ENCODE peak calls at places on chromosome 5, in seven cellular contexts. One of them, this sample, is unnamed.

GRCh38 chr5:40619406-40619805 is 60.3 kb upstream of the PTGER4 start:
- DNase-seq in psoas muscle: no peak
- DNase-seq in GM23338: no peak
- DNase-seq in glutamatergic neuron: no peak
- DNase-seq in adrenal gland: no peak
- DNase-seq in GM13977: no peak
- DNase-seq in Calu3: no peak
- DNase-seq in this sample: no peak

GRCh38 chr5:150585781-150586461 is 54.5 kb upstream of the SYNPO start:
- DNase-seq in psoas muscle: no peak
- DNase-seq in GM13977: no peak
- DNase-seq in adrenal gland: no peak
- DNase-seq in glutamatergic neuron: no peak
- DNase-seq in GM23338: no peak
- DNase-seq in Calu3: no peak
- DNase-seq in this sample: no peak

GRCh38 chr5:96374653-96375052 is 58.4 kb downstream of the PCSK1 start:
- DNase-seq in GM13977: no peak
- DNase-seq in glutamatergic neuron: no peak
- DNase-seq in GM23338: no peak
- DNase-seq in psoas muscle: no peak
- DNase-seq in adrenal gland: no peak
- DNase-seq in Calu3: no peak
- DNase-seq in this sample: no peak

GRCh38 chr5:125065114-125065513 is 318.7 kb upstream of the ZNF608 start:
- DNase-seq in glutamatergic neuron: no peak
- DNase-seq in Calu3: no peak
- DNase-seq in adrenal gland: no peak
- DNase-seq in GM23338: no peak
- DNase-seq in GM13977: no peak
- DNase-seq in psoas muscle: no peak
- DNase-seq in this sample: no peak

GRCh38 chr5:135238622-135239460 is 160.2 kb downstream of the MACROH2A1 start:
- DNase-seq in GM23338: no peak
- DNase-seq in glutamatergic neuron: no peak
- DNase-seq in psoas muscle: no peak
- DNase-seq in adrenal gland: peak
- DNase-seq in GM13977: no peak
- DNase-seq in Calu3: no peak
- DNase-seq in this sample: no peak

GRCh38 chr5:65127181-65127901 is 354.4 kb downstream of the ADAMTS6 start:
- DNase-seq in psoas muscle: no peak
- DNase-seq in adrenal gland: no peak
- DNase-seq in GM23338: no peak
- DNase-seq in GM13977: no peak
- DNase-seq in glutamatergic neuron: no peak
- DNase-seq in Calu3: no peak
- DNase-seq in this sample: no peak

GRCh38 chr5:54991446-54991845 is 6.1 kb upstream of the ESM1 start:
- DNase-seq in psoas muscle: no peak
- DNase-seq in GM23338: peak
- DNase-seq in glutamatergic neuron: no peak
- DNase-seq in Calu3: no peak
- DNase-seq in adrenal gland: no peak
- DNase-seq in GM13977: no peak
- DNase-seq in this sample: no peak

GRCh38 chr5:103808464-103809106 is 246.0 kb upstream of the NUDT12 start:
- DNase-seq in glutamatergic neuron: peak
- DNase-seq in GM23338: peak
- DNase-seq in psoas muscle: no peak
- DNase-seq in GM13977: peak
- DNase-seq in Calu3: peak
- DNase-seq in adrenal gland: peak
- DNase-seq in this sample: no peak

GRCh38 chr5:152389209-152389608 is 15.9 kb downstream of the NMUR2 start:
- DNase-seq in Calu3: no peak
- DNase-seq in GM23338: no peak
- DNase-seq in psoas muscle: no peak
- DNase-seq in adrenal gland: no peak
- DNase-seq in glutamatergic neuron: no peak
- DNase-seq in GM13977: no peak
- DNase-seq in this sample: no peak

GRCh38 chr5:159415301-159415937 is 85.1 kb upstream of the IL12B start:
- DNase-seq in psoas muscle: no peak
- DNase-seq in GM23338: no peak
- DNase-seq in GM13977: no peak
- DNase-seq in glutamatergic neuron: no peak
- DNase-seq in Calu3: no peak
- DNase-seq in adrenal gland: no peak
- DNase-seq in this sample: no peak

GRCh38 chr5:157222506-157223230 is 42.0 kb downstream of the ITK start:
- DNase-seq in glutamatergic neuron: no peak
- DNase-seq in adrenal gland: no peak
- DNase-seq in GM23338: no peak
- DNase-seq in Calu3: no peak
- DNase-seq in GM13977: no peak
- DNase-seq in psoas muscle: no peak
- DNase-seq in this sample: no peak

GRCh38 chr5:172055996-172056395 is 49.6 kb upstream of the FBXW11 start:
- DNase-seq in psoas muscle: no peak
- DNase-seq in GM13977: no peak
- DNase-seq in adrenal gland: no peak
- DNase-seq in GM23338: no peak
- DNase-seq in glutamatergic neuron: no peak
- DNase-seq in Calu3: no peak
- DNase-seq in this sample: no peak

GRCh38 chr5:152246401-152246800 is 158.7 kb downstream of the NMUR2 start:
- DNase-seq in GM23338: peak
- DNase-seq in Calu3: peak
- DNase-seq in glutamatergic neuron: no peak
- DNase-seq in GM13977: no peak
- DNase-seq in psoas muscle: no peak
- DNase-seq in adrenal gland: peak
- DNase-seq in this sample: no peak

GRCh38 chr5:168365581-168366081 is 74.2 kb downstream of the WWC1 start:
- DNase-seq in GM13977: no peak
- DNase-seq in Calu3: peak
- DNase-seq in adrenal gland: no peak
- DNase-seq in psoas muscle: no peak
- DNase-seq in GM23338: peak
- DNase-seq in glutamatergic neuron: no peak
- DNase-seq in this sample: peak

GRCh38 chr5:60487885-60488425 is 212.0 kb downstream of the DEPDC1B start:
- DNase-seq in GM13977: no peak
- DNase-seq in GM23338: no peak
- DNase-seq in Calu3: peak
- DNase-seq in adrenal gland: no peak
- DNase-seq in glutamatergic neuron: no peak
- DNase-seq in psoas muscle: no peak
- DNase-seq in this sample: no peak

GRCh38 chr5:73311291-73312110 is 137.1 kb downstream of the FOXD1 start:
- DNase-seq in glutamatergic neuron: peak
- DNase-seq in Calu3: peak
- DNase-seq in adrenal gland: peak
- DNase-seq in psoas muscle: peak
- DNase-seq in GM23338: peak
- DNase-seq in GM13977: no peak
- DNase-seq in this sample: no peak

GRCh38 chr5:73314395-73315195 is 134.0 kb downstream of the FOXD1 start:
- DNase-seq in Calu3: no peak
- DNase-seq in GM23338: no peak
- DNase-seq in GM13977: no peak
- DNase-seq in psoas muscle: no peak
- DNase-seq in adrenal gland: no peak
- DNase-seq in glutamatergic neuron: no peak
- DNase-seq in this sample: no peak

GRCh38 chr5:73307645-73308346 is 134.8 kb downstream of the TMEM174 start:
- DNase-seq in GM23338: no peak
- DNase-seq in psoas muscle: no peak
- DNase-seq in GM13977: no peak
- DNase-seq in glutamatergic neuron: no peak
- DNase-seq in adrenal gland: no peak
- DNase-seq in Calu3: no peak
- DNase-seq in this sample: no peak

GRCh38 chr5:73312872-73313510 is 135.6 kb downstream of the FOXD1 start:
- DNase-seq in psoas muscle: no peak
- DNase-seq in GM23338: no peak
- DNase-seq in Calu3: no peak
- DNase-seq in glutamatergic neuron: no peak
- DNase-seq in GM13977: no peak
- DNase-seq in adrenal gland: no peak
- DNase-seq in this sample: no peak

GRCh38 chr5:73312146-73312871 is 136.3 kb downstream of the FOXD1 start:
- DNase-seq in glutamatergic neuron: no peak
- DNase-seq in psoas muscle: no peak
- DNase-seq in Calu3: no peak
- DNase-seq in adrenal gland: no peak
- DNase-seq in GM13977: no peak
- DNase-seq in GM23338: peak
- DNase-seq in this sample: no peak
- TF ChIP-seq CTCF in glutamatergic neuron: no peak
- TF ChIP-seq CTCF in psoas muscle: no peak
- TF ChIP-seq CTCF in Calu3: no peak
- TF ChIP-seq CTCF in adrenal gland: no peak
- TF ChIP-seq CTCF in GM13977: peak
- TF ChIP-seq CTCF in GM23338: peak
- TF ChIP-seq CTCF in this sample: no peak

GRCh38 chr5:66515209-66515608 is 81.0 kb upstream of the MAST4 start:
- DNase-seq in psoas muscle: no peak
- DNase-seq in glutamatergic neuron: no peak
- DNase-seq in Calu3: no peak
- DNase-seq in adrenal gland: no peak
- DNase-seq in GM13977: no peak
- DNase-seq in GM23338: no peak
- DNase-seq in this sample: no peak

GRCh38 chr5:66518052-66518451 is 78.1 kb upstream of the MAST4 start:
- DNase-seq in GM23338: no peak
- DNase-seq in GM13977: no peak
- DNase-seq in glutamatergic neuron: no peak
- DNase-seq in adrenal gland: no peak
- DNase-seq in Calu3: no peak
- DNase-seq in psoas muscle: no peak
- DNase-seq in this sample: no peak

GRCh38 chr5:66516535-66516934 is 79.7 kb upstream of the MAST4 start:
- DNase-seq in glutamatergic neuron: no peak
- DNase-seq in GM13977: no peak
- DNase-seq in GM23338: no peak
- DNase-seq in psoas muscle: no peak
- DNase-seq in Calu3: no peak
- DNase-seq in adrenal gland: no peak
- DNase-seq in this sample: no peak

GRCh38 chr5:66518753-66519152 is 77.4 kb upstream of the MAST4 start:
- DNase-seq in glutamatergic neuron: no peak
- DNase-seq in adrenal gland: no peak
- DNase-seq in GM13977: no peak
- DNase-seq in GM23338: no peak
- DNase-seq in Calu3: no peak
- DNase-seq in psoas muscle: no peak
- DNase-seq in this sample: no peak

GRCh38 chr5:66517361-66517760 is 78.8 kb upstream of the MAST4 start:
- DNase-seq in Calu3: no peak
- DNase-seq in glutamatergic neuron: no peak
- DNase-seq in adrenal gland: no peak
- DNase-seq in GM23338: no peak
- DNase-seq in GM13977: no peak
- DNase-seq in psoas muscle: no peak
- DNase-seq in this sample: no peak
- TF ChIP-seq CTCF in Calu3: no peak
- TF ChIP-seq CTCF in glutamatergic neuron: no peak
- TF ChIP-seq CTCF in adrenal gland: no peak
- TF ChIP-seq CTCF in GM23338: no peak
- TF ChIP-seq CTCF in GM13977: no peak
- TF ChIP-seq CTCF in psoas muscle: no peak
- TF ChIP-seq CTCF in this sample: no peak

DNA sequence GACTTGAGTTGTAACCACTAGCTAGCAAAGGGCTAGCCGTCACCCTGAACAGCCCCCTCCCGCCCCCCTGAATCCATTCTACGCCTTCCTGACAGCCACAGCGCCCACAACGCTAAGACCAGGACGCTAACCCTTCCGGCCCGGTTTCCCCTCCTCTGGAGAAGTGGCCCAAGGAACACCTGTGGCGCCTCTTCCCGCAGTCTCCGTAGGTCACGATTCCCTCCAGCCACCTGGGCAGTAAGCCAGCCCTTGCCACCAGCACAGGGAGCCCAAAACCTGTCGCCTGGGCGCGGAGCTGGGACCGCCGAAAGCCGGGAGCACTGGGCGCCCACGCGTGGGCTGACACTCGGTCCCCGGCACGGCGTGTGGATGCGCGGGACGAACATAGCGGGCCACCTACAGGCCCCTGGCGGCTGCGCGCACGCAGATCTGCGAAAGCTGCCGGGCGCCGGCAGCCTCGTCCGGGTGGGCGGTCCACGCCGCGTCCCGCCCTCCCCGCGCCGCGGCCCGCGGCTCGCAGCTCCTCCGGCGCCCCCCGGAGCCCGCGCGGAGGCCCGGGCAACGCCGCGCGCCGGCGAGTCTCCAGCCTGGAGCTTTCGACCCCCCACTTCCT is 596 bp downstream of the IRF1 start:
- DNase-seq in psoas muscle: peak
- DNase-seq in GM23338: peak
- DNase-seq in GM13977: peak
- DNase-seq in Calu3: no peak
- DNase-seq in glutamatergic neuron: no peak
- DNase-seq in adrenal gland: peak
- DNase-seq in this sample: no peak
- TF ChIP-seq CTCF in psoas muscle: peak
- TF ChIP-seq CTCF in GM23338: no peak
- TF ChIP-seq CTCF in GM13977: peak
- TF ChIP-seq CTCF in Calu3: peak
- TF ChIP-seq CTCF in glutamatergic neuron: no peak
- TF ChIP-seq CTCF in adrenal gland: peak
- TF ChIP-seq CTCF in this sample: no peak

GRCh38 chr5:37554403-37554739 is 175.3 kb downstream of the WDR70 start:
- DNase-seq in Calu3: no peak
- DNase-seq in adrenal gland: no peak
- DNase-seq in psoas muscle: no peak
- DNase-seq in GM23338: no peak
- DNase-seq in GM13977: no peak
- DNase-seq in glutamatergic neuron: no peak
- DNase-seq in this sample: no peak

GRCh38 chr5:37553720-37554402 is 174.7 kb downstream of the WDR70 start:
- DNase-seq in GM23338: no peak
- DNase-seq in GM13977: no peak
- DNase-seq in Calu3: no peak
- DNase-seq in psoas muscle: no peak
- DNase-seq in glutamatergic neuron: no peak
- DNase-seq in adrenal gland: no peak
- DNase-seq in this sample: no peak

GRCh38 chr5:37557734-37558293 is 178.7 kb downstream of the WDR70 start:
- DNase-seq in Calu3: no peak
- DNase-seq in psoas muscle: no peak
- DNase-seq in glutamatergic neuron: no peak
- DNase-seq in GM23338: no peak
- DNase-seq in GM13977: no peak
- DNase-seq in adrenal gland: no peak
- DNase-seq in this sample: no peak

GRCh38 chr5:37552770-37553719 is 173.9 kb downstream of the WDR70 start:
- DNase-seq in GM23338: peak
- DNase-seq in Calu3: peak
- DNase-seq in adrenal gland: no peak
- DNase-seq in psoas muscle: no peak
- DNase-seq in GM13977: no peak
- DNase-seq in glutamatergic neuron: no peak
- DNase-seq in this sample: no peak

GRCh38 chr5:37554938-37555337 is 175.8 kb downstream of the WDR70 start:
- DNase-seq in GM23338: peak
- DNase-seq in glutamatergic neuron: no peak
- DNase-seq in Calu3: no peak
- DNase-seq in adrenal gland: no peak
- DNase-seq in GM13977: no peak
- DNase-seq in psoas muscle: no peak
- DNase-seq in this sample: no peak
- TF ChIP-seq CTCF in GM23338: peak
- TF ChIP-seq CTCF in glutamatergic neuron: peak
- TF ChIP-seq CTCF in Calu3: peak
- TF ChIP-seq CTCF in adrenal gland: peak
- TF ChIP-seq CTCF in GM13977: peak
- TF ChIP-seq CTCF in psoas muscle: no peak
- TF ChIP-seq CTCF in this sample: no peak

This sample was measured in omental fat pad.